ENCODE peak calls at places on chromosomes 13 and 19, in ten cellular contexts. I is thoracic aorta, W is left ventricle myocardium inferior, S is H1, K is heart left ventricle, H is hepatocyte, Z is PC-9, M is fibroblast of lung, O is ovary, T is NT2/D1. F is an unnamed sample. For H3K4me1, the result is how much of the 10 kb centered on the place peaks cover.

GRCh38 chr13:34589581-34589980 is 352.5 kb upstream of the NBEA start:
- DNase-seq in I (no peak), W (no peak), S (no peak), K (no peak), H (no peak), Z (no peak), M (no peak), O (no peak), T (no peak), F (no peak)

GRCh38 chr19:40501599-40501998 is 34.8 kb downstream of the SPTBN4 start:
- DNase-seq in I (no peak), W (no peak), S (no peak), K (no peak), H (no peak), Z (no peak), M (no peak), O (no peak), T (no peak), F (no peak)

GRCh38 chr13:99299545-99300341 is 7.5 kb downstream of the GPR183 start:
- DNase-seq in I (no peak), W (no peak), S (no peak), K (no peak), H (no peak), Z (no peak), M (no peak), O (no peak), T (no peak), F (no peak)

GRCh38 chr13:63625869-63626268 is 2210.2 kb upstream of the PCDH20 start:
- DNase-seq in I (no peak), W (no peak), S (no peak), K (no peak), H (no peak), Z (no peak), M (peak), O (no peak), T (no peak), F (no peak)

GRCh38 chr13:107834717-107835116 is 380.6 kb downstream of the LIG4 start:
- DNase-seq in I (no peak), W (no peak), S (no peak), K (no peak), H (no peak), Z (no peak), M (peak), O (no peak), T (no peak), F (no peak)

GRCh38 chr19:13729859-13730258 is 34.5 kb upstream of the MRI1 start:
- DNase-seq in I (no peak), W (no peak), S (no peak), K (no peak), H (no peak), Z (no peak), M (peak), O (no peak), T (no peak), F (no peak)

GRCh38 chr19:48443731-48444128 is 2.1 kb upstream of the GRWD1 start:
- DNase-seq in I (no peak), W (no peak), S (no peak), K (no peak), H (no peak), Z (no peak), M (no peak), O (peak), T (no peak), F (no peak)

GRCh38 chr19:43464089-43464775 is 1.2 kb downstream of the LYPD3 start:
- DNase-seq in I (peak), W (peak), S (peak), K (peak), H (peak), Z (no peak), M (no peak), O (peak), T (peak), F (no peak)

GRCh38 chr13:111139874-111140561 is 24.9 kb downstream of the ARHGEF7 start:
- DNase-seq in I (no peak), W (no peak), S (no peak), K (no peak), H (no peak), Z (no peak), M (no peak), O (no peak), T (no peak), F (no peak)

GRCh38 chr13:112210401-112210800 is 143.5 kb downstream of the SOX1 start:
- DNase-seq in I (no peak), W (no peak), S (no peak), K (no peak), H (no peak), Z (no peak), M (no peak), O (no peak), T (no peak), F (no peak)

GRCh38 chr13:21060063-21060826 is 1.1 kb downstream of the LATS2 start:
- DNase-seq in I (no peak), W (peak), S (peak), K (peak), H (peak), Z (no peak), M (peak), O (peak), T (no peak), F (no peak)

GRCh38 chr13:47330031-47330430 is 433.2 kb upstream of the HTR2A start:
- DNase-seq in I (no peak), W (no peak), S (no peak), K (no peak), H (no peak), Z (no peak), M (no peak), O (no peak), T (no peak), F (no peak)

GRCh38 chr13:47337781-47338507 is 441.1 kb upstream of the HTR2A start:
- DNase-seq in I (no peak), W (no peak), S (no peak), K (no peak), H (peak), Z (no peak), M (peak), O (no peak), T (no peak), F (no peak)

GRCh38 chr13:47332149-47332548 is 435.3 kb upstream of the HTR2A start:
- DNase-seq in I (no peak), W (no peak), S (no peak), K (no peak), H (no peak), Z (no peak), M (peak), O (no peak), T (no peak), F (no peak)

GRCh38 chr13:47334173-47334572 is 437.3 kb upstream of the HTR2A start:
- DNase-seq in I (no peak), W (no peak), S (no peak), K (no peak), H (no peak), Z (no peak), M (peak), O (no peak), T (no peak), F (no peak)
- H3K4me1 ChIP-seq in I (under half), W (under half), S (under half), K (under half), H (under half), Z (under half), M (under half), O (under half), T (under half), F (under half)

GRCh38 chr19:2170987-2171348 is 7.2 kb downstream of the DOT1L start:
- DNase-seq in I (no peak), W (no peak), S (no peak), K (no peak), H (no peak), Z (no peak), M (no peak), O (no peak), T (no peak), F (no peak)
- H3K4me1 ChIP-seq in I (under half), W (half or more), S (under half), K (half or more), H (half or more), Z (under half), M (under half), O (under half), T (under half), F (half or more)

GRCh38 chr13:23377603-23378002 is 55.9 kb downstream of the SACS start:
- DNase-seq in I (no peak), W (no peak), S (no peak), K (no peak), H (peak), Z (no peak), M (no peak), O (no peak), T (no peak), F (no peak)

GRCh38 chr13:23380534-23380933 is 53.0 kb downstream of the SACS start:
- DNase-seq in I (no peak), W (no peak), S (no peak), K (no peak), H (peak), Z (no peak), M (peak), O (no peak), T (no peak), F (no peak)

GRCh38 chr13:23378009-23378632 is 55.4 kb downstream of the SACS start:
- DNase-seq in I (peak), W (no peak), S (no peak), K (peak), H (peak), Z (no peak), M (peak), O (no peak), T (no peak), F (no peak)

GRCh38 chr13:23372264-23372905 is 61.1 kb downstream of the SACS start:
- DNase-seq in I (no peak), W (no peak), S (no peak), K (no peak), H (no peak), Z (no peak), M (peak), O (no peak), T (no peak), F (no peak)

GRCh38 chr13:23375007-23375971 is 58.2 kb downstream of the SACS start:
- DNase-seq in I (peak), W (peak), S (peak), K (peak), H (peak), Z (peak), M (peak), O (peak), T (peak), F (peak)
- H3K4me1 ChIP-seq in I (under half), W (half or more), S (under half), K (half or more), H (under half), Z (under half), M (under half), O (under half), T (under half), F (half or more)

DNA sequence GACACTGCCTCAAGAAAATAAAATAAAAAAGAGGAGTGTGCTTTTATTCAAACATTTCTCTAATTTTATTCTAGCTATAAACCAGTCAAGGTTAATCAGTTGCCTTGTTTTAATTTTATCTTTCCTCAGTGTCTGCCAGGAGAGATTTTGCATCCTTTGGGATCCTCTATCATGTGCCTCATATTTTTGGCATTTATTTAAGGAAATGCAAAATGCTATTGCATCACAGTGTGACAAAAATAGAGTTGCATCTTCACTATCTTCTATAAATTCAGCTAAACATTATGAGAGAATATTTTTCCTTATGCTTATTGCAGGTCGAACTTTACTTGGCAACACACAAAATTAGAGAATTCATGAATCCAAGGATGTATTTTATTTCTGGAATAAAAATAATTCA is 639.1 kb upstream of the KLF12 start:
- DNase-seq in I (no peak), W (no peak), S (no peak), K (no peak), H (no peak), Z (no peak), M (no peak), O (no peak), T (no peak), F (no peak)
- H3K4me1 ChIP-seq in I (under half), W (under half), S (under half), K (under half), H (under half), Z (under half), M (under half), O (under half), T (under half), F (under half)

GRCh38 chr19:1853295-1854031 is 5.2 kb upstream of the REXO1 start:
- DNase-seq in I (no peak), W (peak), S (peak), K (peak), H (peak), Z (peak), M (peak), O (peak), T (no peak), F (no peak)
- H3K4me1 ChIP-seq in I (under half), W (half or more), S (under half), K (half or more), H (under half), Z (under half), M (under half), O (under half), T (under half), F (half or more)

GRCh38 chr19:3100747-3101730 is 6.9 kb downstream of the GNA11 start:
- DNase-seq in I (no peak), W (no peak), S (no peak), K (peak), H (no peak), Z (no peak), M (no peak), O (no peak), T (no peak), F (no peak)
- H3K4me1 ChIP-seq in I (under half), W (half or more), S (under half), K (half or more), H (under half), Z (under half), M (under half), O (under half), T (under half), F (half or more)

GRCh38 chr19:16088985-16089846 is 12.9 kb downstream of the TPM4 start:
- DNase-seq in I (no peak), W (no peak), S (no peak), K (no peak), H (no peak), Z (no peak), M (no peak), O (no peak), T (no peak), F (peak)
- H3K4me1 ChIP-seq in I (under half), W (under half), S (under half), K (under half), H (under half), Z (half or more), M (under half), O (under half), T (under half), F (under half)

DNA sequence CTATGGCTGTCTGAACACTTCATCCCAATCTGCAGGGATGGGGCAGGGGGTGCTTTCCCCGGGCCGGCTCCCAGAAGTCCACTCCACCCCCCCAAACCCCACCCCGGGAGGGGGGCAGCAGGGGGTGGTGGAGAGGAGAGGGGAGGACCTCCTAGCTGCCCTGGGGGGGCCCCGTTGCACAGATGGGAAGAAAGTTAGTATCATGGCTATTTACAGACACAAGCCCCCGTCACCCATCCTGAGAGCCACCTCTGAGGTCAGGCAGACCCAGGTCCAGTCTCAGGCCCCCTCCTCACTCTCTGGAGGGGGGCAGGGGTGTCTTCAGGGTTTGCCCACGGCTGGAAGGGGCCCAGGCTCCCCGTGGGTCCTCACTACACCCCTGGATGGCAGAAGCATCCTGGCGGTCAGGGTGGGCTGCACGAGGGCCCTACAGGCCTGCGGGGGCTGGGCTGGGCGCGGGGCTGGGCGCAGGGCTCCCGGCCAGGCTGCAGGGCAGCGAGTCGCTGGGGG is 5.8 kb upstream of the REXO1 start:
- DNase-seq in I (no peak), W (no peak), S (no peak), K (no peak), H (no peak), Z (no peak), M (no peak), O (no peak), T (no peak), F (no peak)
- H3K4me1 ChIP-seq in I (under half), W (half or more), S (under half), K (half or more), H (under half), Z (under half), M (under half), O (under half), T (under half), F (half or more)